ENCODE peak calls at places on chromosomes 7 and 10, in six cellular contexts. J is Caco-2, U is epithelial cell of esophagus, D is lower leg skin, F is mesothelial cell of epicardium, T is NB4. E is an unnamed sample.

GRCh38 chr10:32982293-32982709 is 24.3 kb upstream of the ITGB1 start:
- DNase-seq in T (no peak), J (no peak), D (no peak), F (no peak), U (peak), E (no peak)

GRCh38 chr10:101829561-101830315 is 11.5 kb upstream of the OGA start:
- DNase-seq in U (peak), T (no peak), J (no peak), D (no peak), F (peak), E (no peak)

GRCh38 chr10:114346176-114347031 is 57.9 kb downstream of the AFAP1L2 start:
- DNase-seq in D (no peak), U (no peak), T (peak), F (no peak), J (peak), E (no peak)

GRCh38 chr7:152909683-152910544 is 150.4 kb downstream of the ACTR3B start:
- DNase-seq in T (no peak), J (no peak), F (no peak), U (no peak), D (no peak), E (no peak)

GRCh38 chr7:93890041-93890463 is 501 bp downstream of the TFPI2 start:
- DNase-seq in J (no peak), F (no peak), U (peak), D (no peak), T (no peak), E (no peak)

GRCh38 chr7:130489140-130489967 is 2.5 kb upstream of the MEST start:
- DNase-seq in D (no peak), U (no peak), F (peak), T (no peak), J (peak), E (no peak)

GRCh38 chr7:81638216-81638615 is 131.6 kb downstream of the HGF start:
- DNase-seq in J (peak), D (no peak), U (no peak), F (no peak), T (peak), E (no peak)

GRCh38 chr10:107814865-107815487 is 650.5 kb upstream of the SORCS1 start:
- DNase-seq in U (peak), D (peak), T (peak), F (no peak), J (peak), E (peak)

GRCh38 chr7:105792488-105793370 is 83.7 kb downstream of the ATXN7L1 start:
- DNase-seq in U (no peak), T (no peak), D (no peak), F (no peak), J (no peak), E (no peak)

GRCh38 chr7:130273863-130274262 is 7.2 kb downstream of the CPA2 start:
- DNase-seq in U (peak), T (no peak), J (no peak), D (no peak), F (no peak), E (no peak)

GRCh38 chr10:80204801-80205477 is 398 bp downstream of the ANXA11 start:
- DNase-seq in U (no peak), D (no peak), J (peak), F (peak), T (peak), E (no peak)

GRCh38 chr7:74253975-74254857 is at the start of gene RFC2:
- DNase-seq in T (peak), U (peak), D (peak), J (peak), F (peak), E (peak)

GRCh38 chr7:39199951-39200350 is 222.2 kb downstream of the POU6F2 start:
- DNase-seq in U (no peak), F (no peak), T (no peak), D (no peak), J (no peak), E (no peak)

GRCh38 chr7:12458520-12459131 is 55.0 kb upstream of the VWDE start:
- DNase-seq in J (peak), T (peak), F (no peak), D (no peak), U (peak), E (peak)

GRCh38 chr7:127608446-127608845 is 9.5 kb downstream of the PAX4 start:
- DNase-seq in J (no peak), U (no peak), F (no peak), T (no peak), D (no peak), E (no peak)

GRCh38 chr7:3922175-3922635 is 621.2 kb downstream of the SDK1 start:
- DNase-seq in J (peak), D (peak), F (no peak), T (peak), U (peak), E (no peak)

GRCh38 chr7:8255680-8256656 is 6.0 kb downstream of the ICA1 start:
- DNase-seq in U (no peak), D (no peak), T (no peak), J (peak), F (no peak), E (no peak)

GRCh38 chr7:8251195-8251594 is 10.8 kb downstream of the ICA1 start:
- DNase-seq in J (no peak), F (no peak), D (no peak), U (peak), T (no peak), E (no peak)

GRCh38 chr7:8254667-8255066 is 7.3 kb downstream of the ICA1 start:
- DNase-seq in T (no peak), F (no peak), U (peak), J (no peak), D (no peak), E (no peak)

GRCh38 chr7:8250547-8250946 is 11.4 kb downstream of the ICA1 start:
- DNase-seq in J (no peak), F (no peak), T (no peak), U (no peak), D (no peak), E (no peak)

GRCh38 chr7:8254215-8254614 is 7.8 kb downstream of the ICA1 start:
- DNase-seq in T (no peak), F (no peak), D (no peak), U (no peak), J (no peak), E (no peak)
- TF ChIP-seq CTCF in T (no peak), F (no peak), D (no peak), U (no peak), J (no peak), E (no peak)

DNA sequence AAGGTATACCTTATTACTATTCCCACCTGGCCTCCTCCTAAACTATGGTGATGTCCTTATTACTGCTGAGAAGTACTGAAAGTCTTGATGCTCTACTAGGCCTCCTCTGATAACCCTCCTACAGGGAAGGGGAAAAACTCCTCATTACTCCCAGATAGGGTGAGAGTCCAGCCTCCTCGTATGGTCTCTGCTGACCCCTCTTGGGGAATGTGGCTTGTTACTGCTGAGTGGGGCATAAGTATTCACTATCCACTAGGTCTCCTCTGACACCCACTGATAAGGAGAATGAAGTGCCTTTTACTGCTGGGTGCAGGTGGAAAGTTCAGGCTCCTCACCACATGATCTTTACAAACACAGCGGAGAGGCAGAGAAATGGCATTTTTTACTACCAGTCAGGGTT is 222.9 kb downstream of the CHRM2 start:
- DNase-seq in U (peak), T (peak), J (peak), F (no peak), D (no peak), E (no peak)
- TF ChIP-seq CTCF in U (peak), T (no peak), J (peak), F (no peak), D (no peak), E (peak)

DNA sequence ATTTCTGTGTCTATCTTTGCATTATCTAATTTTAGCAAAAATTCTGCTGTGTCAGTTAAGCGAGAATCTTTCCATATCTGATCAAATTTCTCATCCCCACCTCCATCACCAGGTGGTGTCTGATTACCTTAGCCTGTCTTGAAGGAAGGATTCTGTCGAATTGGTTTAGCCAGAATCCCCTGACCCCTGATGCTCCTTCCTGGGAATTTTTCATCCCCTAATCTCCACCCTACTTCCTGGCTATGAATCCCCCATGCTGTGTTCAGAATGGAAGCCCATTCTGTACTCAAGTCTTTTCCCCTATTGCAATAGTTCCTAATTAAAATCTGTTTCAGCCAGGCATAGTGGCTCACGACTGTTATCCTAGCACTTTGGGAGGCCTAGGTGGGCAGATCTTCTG is 216.1 kb downstream of the SKIDA1 start:
- DNase-seq in U (no peak), F (no peak), J (no peak), T (no peak), D (no peak), E (no peak)
- TF ChIP-seq CTCF in U (no peak), F (no peak), J (no peak), T (no peak), D (no peak), E (no peak)

GRCh38 chr10:55631071-55631654 is 729.9 kb downstream of the ZWINT start:
- DNase-seq in T (no peak), D (no peak), J (no peak), F (peak), U (peak), E (no peak)
- TF ChIP-seq CTCF in T (no peak), D (no peak), J (no peak), F (peak), U (peak), E (peak)

GRCh38 chr7:142391191-142391992 is 133.5 kb upstream of the PRSS58 start:
- DNase-seq in D (no peak), J (no peak), U (no peak), T (peak), F (no peak), E (no peak)
- TF ChIP-seq CTCF in D (no peak), J (peak), U (peak), T (peak), F (no peak), E (peak)

GRCh38 chr10:49007128-49007527 is 67.5 kb upstream of the LRRC18 start:
- DNase-seq in J (no peak), D (no peak), U (no peak), F (no peak), T (no peak), E (no peak)

GRCh38 chr10:49005270-49005669 is 65.6 kb upstream of the LRRC18 start:
- DNase-seq in T (no peak), J (no peak), F (no peak), U (no peak), D (peak), E (no peak)

GRCh38 chr10:49000437-49001398 is 61.1 kb upstream of the LRRC18 start:
- DNase-seq in J (no peak), D (no peak), T (no peak), F (no peak), U (no peak), E (no peak)

GRCh38 chr10:49001861-49002675 is 62.4 kb upstream of the LRRC18 start:
- DNase-seq in F (no peak), D (no peak), J (no peak), T (no peak), U (no peak), E (no peak)

GRCh38 chr10:49001402-49001801 is 61.8 kb upstream of the LRRC18 start:
- DNase-seq in D (no peak), U (no peak), T (no peak), J (peak), F (no peak), E (no peak)
- TF ChIP-seq CTCF in D (no peak), U (no peak), T (no peak), J (peak), F (no peak), E (peak)

E was measured in HFF-Myc.